ENCODE peak calls at places on chromosomes 1 and 21, in five cellular contexts. E is HCT116, N is GM23248, M is PC-3, Z is endothelial cell of umbilical vein. C is an unnamed sample.

GRCh38 chr1:39490596-39491145 is 765 bp upstream of the BMP8A start:
- DNase-seq in Z (no peak), M (no peak), N (peak), E (no peak), C (no peak)

GRCh38 chr21:45478115-45478801 is 64.0 kb downstream of the SLC19A1 start:
- DNase-seq in N (peak), Z (peak), E (peak), M (peak), C (peak)

GRCh38 chr1:236534164-236534651 is 10.4 kb downstream of the LGALS8 start:
- DNase-seq in Z (peak), E (no peak), N (peak), M (peak), C (peak)

GRCh38 chr1:64623750-64624445 is 121.0 kb upstream of the RAVER2 start:
- DNase-seq in M (peak), N (peak), E (no peak), Z (peak), C (peak)

GRCh38 chr1:53470155-53470554 is 11.0 kb downstream of the DMRTB1 start:
- DNase-seq in E (peak), Z (peak), M (no peak), N (peak), C (peak)

GRCh38 chr1:70290248-70290647 is 64.3 kb downstream of the ANKRD13C start:
- DNase-seq in N (peak), E (no peak), Z (peak), M (peak), C (peak)

GRCh38 chr21:21712761-21713558 is 714.8 kb downstream of the NCAM2 start:
- DNase-seq in Z (peak), M (no peak), E (no peak), N (peak), C (peak)

GRCh38 chr1:153611356-153611755 is 1.6 kb downstream of the S100A16 start:
- DNase-seq in E (no peak), Z (no peak), N (peak), M (no peak), C (no peak)

GRCh38 chr1:31690921-31691320 is 12.9 kb downstream of the COL16A1 start:
- DNase-seq in E (no peak), N (no peak), M (no peak), Z (no peak), C (no peak)

GRCh38 chr1:7409278-7409677 is 361.8 kb upstream of the VAMP3 start:
- DNase-seq in N (no peak), E (no peak), Z (no peak), M (no peak), C (no peak)

GRCh38 chr1:146036241-146036989 is 14.9 kb upstream of the HJV start:
- DNase-seq in E (no peak), N (peak), Z (peak), M (no peak), C (peak)

GRCh38 chr21:44054710-44055109 is 42.6 kb downstream of the TRAPPC10 start:
- DNase-seq in N (peak), Z (no peak), M (no peak), E (no peak), C (peak)

GRCh38 chr1:181732218-181732990 is 249.1 kb downstream of the CACNA1E start:
- DNase-seq in N (no peak), E (no peak), M (no peak), Z (no peak), C (no peak)

GRCh38 chr1:178607718-178608408 is 95.0 kb downstream of the TEX35 start:
- DNase-seq in E (no peak), M (no peak), N (peak), Z (no peak), C (peak)

GRCh38 chr1:33636209-33636608 is 163.8 kb downstream of the ZSCAN20 start:
- DNase-seq in M (no peak), E (no peak), N (no peak), Z (no peak), C (no peak)

GRCh38 chr1:118075116-118075515 is 109.9 kb downstream of the SPAG17 start:
- DNase-seq in E (no peak), Z (no peak), N (peak), M (peak), C (peak)

GRCh38 chr1:115946116-115946515 is 30.2 kb upstream of the SLC22A15 start:
- DNase-seq in N (no peak), E (no peak), M (no peak), Z (no peak), C (no peak)

GRCh38 chr1:24878775-24879742 is 51.0 kb downstream of the RUNX3 start:
- DNase-seq in Z (no peak), E (no peak), M (peak), N (peak), C (peak)

GRCh38 chr1:98457212-98457611 is 204.3 kb upstream of the SNX7 start:
- DNase-seq in N (no peak), E (no peak), M (no peak), Z (no peak), C (no peak)

GRCh38 chr1:23101101-23101827 is 67.4 kb downstream of the LUZP1 start:
- DNase-seq in Z (no peak), E (no peak), M (peak), N (peak), C (peak)

GRCh38 chr1:230575886-230576477 is 66.3 kb upstream of the COG2 start:
- DNase-seq in E (no peak), Z (no peak), N (no peak), M (no peak), C (no peak)

GRCh38 chr1:207002731-207003146 is 29.8 kb downstream of the C1orf116 start:
- DNase-seq in N (no peak), M (peak), E (no peak), Z (no peak), C (peak)

GRCh38 chr1:167689569-167689925 is 32.2 kb upstream of the MPZL1 start:
- DNase-seq in M (peak), N (peak), Z (no peak), E (no peak), C (no peak)

GRCh38 chr1:38256072-38256471 is 209.5 kb upstream of the POU3F1 start:
- DNase-seq in M (no peak), N (no peak), E (no peak), Z (no peak), C (no peak)

GRCh38 chr1:204286841-204287387 is 72.8 kb downstream of the PLEKHA6 start:
- DNase-seq in Z (no peak), M (peak), N (peak), E (no peak), C (no peak)

GRCh38 chr1:190436615-190437014 is 41.0 kb downstream of the BRINP3 start:
- DNase-seq in M (peak), N (peak), E (peak), Z (peak), C (peak)

GRCh38 chr21:31730687-31731111 is 1.2 kb downstream of the SCAF4 start:
- DNase-seq in M (peak), N (peak), Z (peak), E (no peak), C (peak)

GRCh38 chr1:24694380-24694843 is 50.8 kb upstream of the CLIC4 start:
- DNase-seq in M (no peak), E (no peak), Z (no peak), N (peak), C (peak)

GRCh38 chr21:39071623-39072214 is 111.5 kb downstream of the PSMG1 start:
- DNase-seq in N (peak), M (peak), E (no peak), Z (no peak), C (peak)

GRCh38 chr1:21273743-21274142 is 16.5 kb downstream of the ECE1 start:
- DNase-seq in M (no peak), Z (no peak), N (no peak), E (no peak), C (no peak)

GRCh38 chr1:19643113-19643512 is 998 bp upstream of the NBL1 start:
- DNase-seq in E (peak), N (peak), Z (no peak), M (peak), C (no peak)

GRCh38 chr1:117512728-117513321 is 93.0 kb upstream of the TENT5C start:
- DNase-seq in M (peak), N (peak), Z (peak), E (no peak), C (no peak)

GRCh38 chr1:61307422-61308140 is 225.2 kb downstream of the NFIA start:
- DNase-seq in M (no peak), Z (no peak), E (no peak), N (no peak), C (no peak)

GRCh38 chr1:61310538-61310937 is 228.2 kb downstream of the NFIA start:
- DNase-seq in Z (no peak), M (no peak), N (no peak), E (no peak), C (no peak)

GRCh38 chr1:61313906-61314422 is 231.6 kb downstream of the NFIA start:
- DNase-seq in Z (peak), M (no peak), E (no peak), N (no peak), C (no peak)

GRCh38 chr1:61310057-61310456 is 227.7 kb downstream of the NFIA start:
- DNase-seq in Z (no peak), N (no peak), E (no peak), M (no peak), C (no peak)
- TF ChIP-seq EZH2 in Z (no peak), N (no peak), E (no peak), M (no peak), C (no peak)

DNA sequence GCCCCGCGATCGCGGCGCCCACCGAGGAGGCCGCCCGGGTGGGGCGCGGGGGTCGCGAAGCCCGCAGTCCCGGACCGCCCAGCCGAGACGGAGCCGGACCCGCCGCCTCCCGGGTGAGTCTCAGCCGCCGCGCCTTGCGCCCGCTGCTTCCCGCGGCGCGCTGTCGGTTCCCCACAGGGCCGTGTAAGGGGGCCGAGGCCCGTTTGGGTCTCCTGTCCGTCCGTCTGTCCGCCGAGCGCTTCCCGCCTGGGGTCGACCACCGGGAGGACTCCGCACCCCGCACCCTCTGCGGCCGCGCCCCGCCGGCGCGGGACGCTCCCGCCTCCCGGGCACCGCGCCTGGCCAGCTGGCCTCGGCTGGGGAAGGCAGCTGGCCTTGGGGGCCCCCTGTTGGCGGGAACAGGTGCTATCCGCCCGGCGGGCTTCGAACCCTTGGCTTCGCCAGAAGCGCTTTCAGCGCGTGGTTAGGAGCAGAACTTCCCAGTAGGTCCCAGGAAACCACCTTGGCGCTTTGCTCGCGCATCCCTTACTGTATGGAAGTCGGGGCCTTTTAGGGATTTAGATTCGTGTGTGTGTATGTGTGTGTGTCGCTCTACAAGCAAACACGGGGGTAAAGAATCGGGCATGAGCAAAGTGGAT is 414 bp downstream of the TMEM51 start:
- DNase-seq in Z (peak), N (peak), E (no peak), M (peak), C (no peak)
- H2AFZ ChIP-seq in Z (peak), N (peak), E (no peak), M (peak), C (peak)

DNA sequence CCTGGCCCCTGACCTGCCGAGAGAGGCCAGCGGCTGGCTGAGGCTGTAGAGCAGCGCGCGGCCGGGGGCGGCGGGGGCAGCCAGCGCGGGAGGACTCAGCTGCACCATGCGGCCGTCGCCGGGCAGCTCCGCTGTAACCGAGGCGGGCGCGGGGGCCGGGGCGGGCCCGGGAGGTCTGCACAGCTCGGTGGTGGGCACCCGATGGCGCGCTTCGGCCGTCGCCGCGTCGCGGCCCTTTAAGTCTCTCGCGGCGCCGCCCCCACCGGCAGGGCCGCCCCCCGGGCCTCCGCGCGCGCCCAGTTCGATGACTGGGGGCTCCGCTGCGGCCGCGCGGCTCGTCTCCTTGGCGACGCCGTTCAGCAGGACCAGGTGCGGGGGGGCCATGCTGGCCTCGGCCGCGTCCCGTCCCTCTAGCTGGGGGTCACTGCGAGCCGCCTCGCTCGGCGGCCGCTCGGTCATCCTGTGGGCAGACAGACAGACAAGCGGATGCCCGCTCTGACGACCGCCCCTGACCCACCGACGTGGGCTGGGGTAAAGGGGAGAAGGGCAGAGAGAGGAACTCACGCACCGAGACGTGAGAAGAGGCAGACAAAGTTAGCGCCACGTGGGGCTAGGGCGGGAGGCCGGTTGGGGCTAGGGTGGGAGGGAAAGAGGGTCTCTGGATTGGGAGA is 6.5 kb downstream of the TAL1 start:
- DNase-seq in Z (peak), E (no peak), N (peak), M (no peak), C (no peak)
- TF ChIP-seq EZH2 in Z (no peak), E (no peak), N (no peak), M (no peak), C (peak)

GRCh38 chr1:156706647-156707008 is 1.2 kb upstream of the CRABP2 start:
- DNase-seq in E (no peak), N (peak), Z (no peak), M (peak), C (no peak)

GRCh38 chr1:156705321-156705917 is at the start of gene CRABP2:
- DNase-seq in M (peak), E (no peak), N (peak), Z (peak), C (no peak)

GRCh38 chr1:156707027-156707426 is 1.6 kb upstream of the CRABP2 start:
- DNase-seq in M (no peak), E (no peak), Z (no peak), N (peak), C (no peak)

GRCh38 chr1:156704930-156705320 is 458 bp downstream of the CRABP2 start:
- DNase-seq in N (peak), M (peak), E (no peak), Z (peak), C (peak)

GRCh38 chr1:156705918-156706646 is 699 bp upstream of the CRABP2 start:
- DNase-seq in M (peak), E (no peak), N (peak), Z (peak), C (no peak)
- H2AFZ ChIP-seq in M (peak), E (no peak), N (peak), Z (peak), C (peak)

DNA sequence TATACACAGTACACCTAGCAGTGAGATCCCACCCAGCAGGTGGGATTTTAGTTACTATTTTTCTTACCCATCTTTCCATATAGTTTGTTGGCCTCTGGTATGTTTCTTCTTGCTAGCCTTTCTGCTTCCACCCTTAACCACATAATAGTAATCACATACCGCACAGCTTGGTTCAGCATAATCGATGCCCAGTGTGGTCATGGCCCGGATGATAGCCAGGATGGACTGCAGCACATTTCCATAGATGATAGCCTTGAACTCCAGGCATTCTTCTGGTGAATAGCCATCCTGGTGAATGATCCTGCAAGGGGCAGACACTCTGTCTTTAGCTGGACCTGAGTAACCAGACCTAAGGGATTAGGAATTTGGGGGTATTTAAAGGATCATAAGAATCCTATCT is 9.5 kb downstream of the GNAT2 start:
- DNase-seq in M (no peak), E (no peak), Z (no peak), N (peak), C (peak)
- TF ChIP-seq EZH2 in M (no peak), E (no peak), Z (no peak), N (no peak), C (no peak)

GRCh38 chr1:84582802-84583587 is 8.8 kb upstream of the CTBS start:
- DNase-seq in M (peak), E (no peak), Z (peak), N (no peak), C (peak)
- H2AFZ ChIP-seq in M (no peak), E (no peak), Z (peak), N (peak), C (peak)

GRCh38 chr1:156420209-156421061 is 51.4 kb downstream of the RHBG start:
- DNase-seq in Z (no peak), N (peak), M (no peak), E (no peak), C (no peak)
- TF ChIP-seq EZH2 in Z (peak), N (peak), M (no peak), E (no peak), C (peak)

DNA sequence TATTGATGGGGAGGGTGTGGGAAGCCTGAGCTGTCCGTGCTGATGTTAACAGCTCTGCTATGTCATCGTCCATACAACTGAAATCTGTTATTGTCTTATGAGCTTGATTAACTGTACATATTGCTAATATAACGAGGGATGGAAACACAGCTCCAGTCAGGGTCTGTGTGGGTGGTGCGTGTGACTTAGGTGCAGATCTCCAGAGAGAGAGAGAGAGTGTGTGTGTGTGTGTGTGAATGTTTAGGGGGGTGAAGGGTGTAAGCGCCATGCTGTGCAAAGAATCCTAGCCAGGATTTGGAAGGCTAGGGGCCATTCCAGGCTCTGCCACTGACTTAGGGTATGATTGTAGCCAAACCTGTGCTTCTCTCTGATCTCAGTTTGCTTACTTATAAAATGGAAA is 122.9 kb upstream of the KLHDC7A start:
- DNase-seq in E (no peak), N (no peak), M (no peak), Z (no peak), C (no peak)
- H2AFZ ChIP-seq in E (no peak), N (no peak), M (no peak), Z (no peak), C (no peak)

GRCh38 chr21:36693144-36694040 is 5.5 kb upstream of the SIM2 start:
- DNase-seq in E (no peak), M (no peak), N (no peak), Z (no peak), C (no peak)

GRCh38 chr21:36695283-36695634 is 3.7 kb upstream of the SIM2 start:
- DNase-seq in E (no peak), M (no peak), N (no peak), Z (no peak), C (no peak)

GRCh38 chr21:36692844-36693143 is 6.1 kb upstream of the SIM2 start:
- DNase-seq in M (no peak), Z (no peak), E (no peak), N (no peak), C (no peak)

GRCh38 chr21:36694593-36695282 is 4.2 kb upstream of the SIM2 start:
- DNase-seq in M (no peak), Z (no peak), E (no peak), N (no peak), C (no peak)

DNA sequence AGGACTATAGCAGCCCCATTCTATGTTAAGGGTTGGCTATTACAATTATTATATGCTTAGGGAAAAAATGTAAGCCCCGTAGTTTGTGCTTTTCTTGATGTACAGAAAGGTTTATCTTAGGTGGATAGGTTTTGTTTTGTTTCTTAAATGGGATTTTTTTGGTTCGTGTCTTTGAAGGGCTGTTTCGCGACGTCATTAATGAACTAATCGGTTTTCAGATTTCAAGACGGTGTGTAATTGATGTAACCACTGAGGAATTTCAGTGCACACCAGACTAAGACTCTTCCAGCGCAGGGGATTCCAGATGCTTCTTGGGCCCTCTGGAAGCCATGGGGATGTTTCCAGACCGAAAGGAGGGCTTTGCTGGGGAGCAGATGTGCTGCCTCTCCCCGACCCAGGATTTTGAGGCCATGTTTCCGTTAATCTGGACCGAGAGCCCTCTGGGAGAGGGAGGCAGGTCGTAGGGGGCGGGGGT is 4.8 kb upstream of the SIM2 start:
- DNase-seq in N (no peak), M (no peak), Z (peak), E (no peak), C (peak)
- TF ChIP-seq EZH2 in N (peak), M (no peak), Z (no peak), E (no peak), C (no peak)

GRCh38 chr1:150484861-150485260 is 2.4 kb upstream of the TARS2 start:
- DNase-seq in M (peak), E (no peak), Z (no peak), N (peak), C (peak)
- H2AFZ ChIP-seq in M (peak), E (no peak), Z (peak), N (peak), C (peak)